ENCODE peak calls at places on chromosomes 12 and 14, in seven cellular contexts. One of them, this sample, is unnamed.

GRCh38 chr12:52378091-52378490 is 7.4 kb downstream of the KRT84 start:
- DNase-seq in NCI-H1105 treated with DMSO at 0.1 percent for 48 hours: no peak
- DNase-seq in GM18507: no peak
- DNase-seq in RCC 7860: no peak
- DNase-seq in left cardiac atrium: no peak
- DNase-seq in left ventricle myocardium inferior: no peak
- DNase-seq in body of pancreas: no peak
- DNase-seq in this sample: no peak

GRCh38 chr12:106644335-106645073 is 61.7 kb downstream of the RFX4 start:
- DNase-seq in NCI-H1105 treated with DMSO at 0.1 percent for 48 hours: no peak
- DNase-seq in GM18507: no peak
- DNase-seq in RCC 7860: no peak
- DNase-seq in left cardiac atrium: no peak
- DNase-seq in left ventricle myocardium inferior: no peak
- DNase-seq in body of pancreas: no peak
- DNase-seq in this sample: no peak

GRCh38 chr12:111434680-111435338 is 29.1 kb downstream of the SH2B3 start:
- DNase-seq in NCI-H1105 treated with DMSO at 0.1 percent for 48 hours: no peak
- DNase-seq in GM18507: no peak
- DNase-seq in RCC 7860: peak
- DNase-seq in left cardiac atrium: peak
- DNase-seq in left ventricle myocardium inferior: peak
- DNase-seq in body of pancreas: peak
- DNase-seq in this sample: peak

GRCh38 chr12:105864316-105864715 is 274.4 kb downstream of the NUAK1 start:
- DNase-seq in NCI-H1105 treated with DMSO at 0.1 percent for 48 hours: no peak
- DNase-seq in GM18507: no peak
- DNase-seq in RCC 7860: no peak
- DNase-seq in left cardiac atrium: no peak
- DNase-seq in left ventricle myocardium inferior: no peak
- DNase-seq in body of pancreas: no peak
- DNase-seq in this sample: no peak

GRCh38 chr12:52751795-52752194 is 25.4 kb downstream of the KRT76 start:
- DNase-seq in NCI-H1105 treated with DMSO at 0.1 percent for 48 hours: no peak
- DNase-seq in GM18507: no peak
- DNase-seq in RCC 7860: no peak
- DNase-seq in left cardiac atrium: no peak
- DNase-seq in left ventricle myocardium inferior: no peak
- DNase-seq in body of pancreas: no peak
- DNase-seq in this sample: no peak

GRCh38 chr14:23052182-23052623 is 5.1 kb downstream of the CDH24 start:
- DNase-seq in NCI-H1105 treated with DMSO at 0.1 percent for 48 hours: no peak
- DNase-seq in GM18507: no peak
- DNase-seq in RCC 7860: no peak
- DNase-seq in left cardiac atrium: no peak
- DNase-seq in left ventricle myocardium inferior: no peak
- DNase-seq in body of pancreas: no peak
- DNase-seq in this sample: no peak

GRCh38 chr12:32611986-32612385 is 67.1 kb upstream of the DNM1L start:
- DNase-seq in NCI-H1105 treated with DMSO at 0.1 percent for 48 hours: no peak
- DNase-seq in GM18507: no peak
- DNase-seq in RCC 7860: no peak
- DNase-seq in left cardiac atrium: peak
- DNase-seq in left ventricle myocardium inferior: peak
- DNase-seq in body of pancreas: no peak
- DNase-seq in this sample: no peak

GRCh38 chr14:52354257-52354656 is 40.1 kb downstream of the PTGER2 start:
- DNase-seq in NCI-H1105 treated with DMSO at 0.1 percent for 48 hours: no peak
- DNase-seq in GM18507: no peak
- DNase-seq in RCC 7860: no peak
- DNase-seq in left cardiac atrium: no peak
- DNase-seq in left ventricle myocardium inferior: no peak
- DNase-seq in body of pancreas: no peak
- DNase-seq in this sample: no peak

GRCh38 chr12:29131539-29131938 is 17.5 kb upstream of the FAR2 start:
- DNase-seq in NCI-H1105 treated with DMSO at 0.1 percent for 48 hours: no peak
- DNase-seq in GM18507: no peak
- DNase-seq in RCC 7860: no peak
- DNase-seq in left cardiac atrium: no peak
- DNase-seq in left ventricle myocardium inferior: no peak
- DNase-seq in body of pancreas: no peak
- DNase-seq in this sample: no peak

GRCh38 chr12:78403681-78404080 is 460.9 kb upstream of the SYT1 start:
- DNase-seq in NCI-H1105 treated with DMSO at 0.1 percent for 48 hours: no peak
- DNase-seq in GM18507: no peak
- DNase-seq in RCC 7860: peak
- DNase-seq in left cardiac atrium: no peak
- DNase-seq in left ventricle myocardium inferior: no peak
- DNase-seq in body of pancreas: no peak
- DNase-seq in this sample: no peak

GRCh38 chr12:80064269-80064668 is 35.1 kb upstream of the OTOGL start:
- DNase-seq in NCI-H1105 treated with DMSO at 0.1 percent for 48 hours: no peak
- DNase-seq in GM18507: no peak
- DNase-seq in RCC 7860: no peak
- DNase-seq in left cardiac atrium: no peak
- DNase-seq in left ventricle myocardium inferior: no peak
- DNase-seq in body of pancreas: no peak
- DNase-seq in this sample: no peak